ENCODE peak calls at places on chromosome 9, in five cellular contexts. Z is mesendoderm, S is H1, C is IMR-90, X is neuronal stem cell. I is an unnamed sample.
A peak's percentile ranks its signal among the peaks of the same experiment; 100 is the strongest.

GRCh38 chr9:96218821-96219614 is 83.0 kb downstream of the HSD17B3 start:
- DNase-seq in Z (no peak), S (no peak), C (no peak), X (no peak), I (peak; percentile 18)

GRCh38 chr9:91914937-91915336 is 35.1 kb downstream of the ROR2 start:
- DNase-seq in Z (no peak), S (no peak), C (no peak), X (no peak), I (no peak)

GRCh38 chr9:90095682-90096081 is 490.9 kb downstream of the GADD45G start:
- DNase-seq in Z (no peak), S (no peak), C (no peak), X (no peak), I (no peak)

GRCh38 chr9:95137587-95138145 is 179.8 kb downstream of the FANCC start:
- DNase-seq in Z (no peak), S (no peak), C (no peak), X (no peak), I (no peak)

GRCh38 chr9:137195525-137196220 is 4.9 kb downstream of the TPRN start:
- DNase-seq in Z (no peak), S (no peak), C (no peak), X (no peak), I (peak; percentile 10)

GRCh38 chr9:111728143-111728542 is 66.6 kb downstream of the SHOC1 start:
- DNase-seq in Z (no peak), S (no peak), C (peak; percentile 32), X (no peak), I (no peak)

GRCh38 chr9:94894111-94894699 is 167.7 kb downstream of the AOPEP start:
- DNase-seq in Z (no peak), S (no peak), C (no peak), X (no peak), I (no peak)

GRCh38 chr9:93013856-93014582 is 44.5 kb upstream of the SUSD3 start:
- DNase-seq in Z (no peak), S (no peak), C (no peak), X (no peak), I (no peak)

GRCh38 chr9:114025760-114026159 is 52.3 kb downstream of the AMBP start:
- DNase-seq in Z (no peak), S (no peak), C (no peak), X (no peak), I (no peak)

DNA sequence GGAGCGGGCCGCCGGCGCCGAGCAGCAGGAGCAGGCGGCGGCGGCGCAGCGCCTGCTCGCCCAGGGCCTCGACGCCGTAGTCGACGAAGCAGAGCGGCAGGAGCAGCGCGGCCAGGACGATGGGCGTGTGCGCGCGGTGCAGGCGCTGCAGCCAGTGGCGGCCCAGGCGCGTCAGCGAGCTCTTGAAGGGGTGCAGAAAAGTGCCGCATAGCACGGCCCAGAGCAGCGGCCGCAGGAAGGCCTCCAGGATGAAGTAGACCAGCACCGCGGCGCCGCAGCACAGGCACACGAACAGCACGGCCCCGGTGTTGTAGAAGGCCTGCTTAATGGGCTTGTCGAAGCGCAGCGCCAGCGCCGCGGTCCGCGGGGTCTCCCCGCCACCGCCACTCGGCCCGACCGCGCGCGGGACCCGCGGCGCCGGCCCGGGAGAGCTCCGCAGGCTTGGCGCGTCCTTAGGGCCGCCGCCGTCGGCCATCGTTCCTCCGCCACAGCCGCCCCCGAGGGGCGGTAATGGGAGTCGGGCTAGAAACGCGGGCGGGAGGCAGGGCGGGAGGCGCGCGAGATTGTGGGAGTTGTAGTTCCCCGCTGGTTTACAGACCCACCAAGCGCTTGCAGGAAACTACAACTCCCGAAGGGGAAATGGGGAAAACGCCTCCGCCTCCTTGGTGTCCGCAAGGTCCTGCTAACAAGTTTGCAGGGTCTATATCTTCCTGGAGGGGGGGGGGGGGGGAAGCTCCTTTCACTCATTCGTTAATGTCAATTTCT is at the start of gene TMEM245:
- DNase-seq in Z (peak; percentile 100), S (peak; percentile 97), C (peak; percentile 100), X (peak; percentile 96), I (peak; percentile 97)
- H3K36me3 ChIP-seq in Z (no peaks in the 10 kb centered on the region), S (no peaks in the 10 kb centered on the region), C (no peaks in the 10 kb centered on the region), X (no peaks in the 10 kb centered on the region), I (no peaks in the 10 kb centered on the region)

DNA sequence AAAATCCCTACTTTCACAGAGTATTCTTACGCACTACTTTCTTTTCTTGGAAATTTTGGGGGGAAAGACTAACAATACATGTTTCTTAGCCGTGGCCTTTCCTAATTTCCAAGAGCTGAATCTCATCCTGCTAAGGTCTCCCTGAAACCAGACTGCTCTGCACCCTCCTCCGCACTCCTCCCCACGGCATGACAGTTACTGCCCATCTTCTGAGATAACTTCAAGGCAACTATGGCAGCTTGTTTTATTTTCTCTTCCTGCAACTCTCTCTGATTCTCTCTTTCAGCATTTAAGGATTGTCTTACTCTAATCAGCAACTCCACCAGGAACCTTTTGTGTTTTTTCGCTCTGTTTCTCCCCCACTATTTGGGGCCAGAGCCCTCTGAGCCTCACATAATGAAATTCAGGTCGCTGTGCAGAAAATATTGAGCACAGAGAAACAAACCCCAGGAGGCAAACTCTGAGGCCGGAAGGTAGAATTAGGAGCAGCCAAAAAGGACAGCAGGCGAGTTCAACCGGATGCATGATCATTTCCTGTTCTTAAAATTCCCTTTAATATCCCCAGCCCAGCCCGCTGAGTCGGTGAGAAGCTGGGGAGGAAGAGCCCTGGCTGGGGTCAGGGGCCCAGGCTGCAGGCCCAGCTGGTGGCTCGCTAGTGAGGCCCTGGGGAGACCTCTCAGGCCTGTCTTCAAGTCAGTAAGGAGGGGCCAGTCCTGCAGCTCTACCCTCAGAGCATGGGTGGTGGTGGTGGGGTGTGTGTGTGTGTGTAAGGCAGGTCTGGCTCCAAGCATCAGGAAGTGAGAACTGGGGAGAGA is 213.6 kb upstream of the S1PR3 start:
- DNase-seq in Z (no peak), S (no peak), C (peak; percentile 60), X (no peak), I (no peak)
- H4K8ac ChIP-seq in Z (no peak overlapping the region), S (no peak overlapping the region), C (peak overlapping the region; percentile 55), X (no peak overlapping the region), I (peak overlapping the region; percentile 86)

DNA sequence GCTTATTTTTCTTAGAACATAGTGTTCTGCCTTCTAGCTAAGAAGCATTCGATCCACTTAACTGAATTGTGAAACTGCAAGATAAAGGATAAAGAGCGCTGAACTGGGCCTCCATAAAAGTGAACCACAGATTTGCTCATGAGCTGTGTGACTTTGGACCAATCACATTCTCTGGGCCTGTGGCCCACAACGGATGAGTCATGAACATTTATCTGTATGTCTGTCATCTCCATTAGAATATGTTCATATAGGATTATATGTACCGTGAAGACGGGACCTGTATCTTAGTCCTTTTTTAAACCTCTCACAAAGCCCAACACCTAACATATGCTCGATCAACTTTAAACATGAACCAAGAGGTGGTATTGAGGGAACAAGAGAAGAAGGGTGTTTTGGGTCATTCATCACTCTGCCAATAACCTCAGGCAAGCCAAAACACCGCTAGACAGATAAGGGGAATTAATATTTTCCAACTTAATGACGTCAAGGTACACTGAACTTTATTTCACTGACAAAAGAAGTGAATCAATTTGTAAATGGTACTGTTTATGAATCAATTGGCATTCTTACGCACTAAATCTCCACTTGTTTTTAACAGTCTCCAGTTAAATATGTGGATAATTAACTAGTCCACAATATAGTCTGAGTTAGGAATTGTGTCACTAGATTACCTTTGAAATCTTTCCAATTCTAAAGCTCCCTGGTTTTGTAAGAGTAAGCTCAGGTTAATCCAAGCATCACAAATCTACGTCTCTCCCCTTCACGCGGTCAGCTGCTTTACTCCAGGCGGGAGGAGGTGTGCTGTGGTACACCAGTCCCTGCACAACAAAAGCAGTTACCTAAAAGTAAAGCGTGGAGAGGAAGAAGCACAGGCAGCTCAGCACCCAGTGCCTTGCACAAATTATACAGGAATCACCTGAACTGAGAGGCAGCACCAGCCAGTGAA is 1.6 kb downstream of the TMEM245 start:
- DNase-seq in Z (no peak), S (no peak), C (peak; percentile 89), X (no peak), I (peak; percentile 38)
- H3K23ac ChIP-seq in Z (no peak overlapping the region), S (no peak overlapping the region), C (peak overlapping the region; percentile 84), X (no peak overlapping the region), I (no peak overlapping the region)

GRCh38 chr9:132901859-132902831 is 23.4 kb downstream of the SPACA9 start:
- DNase-seq in Z (peak; percentile 90), S (peak; percentile 54), C (peak; percentile 83), X (peak; percentile 76), I (peak; percentile 96)

GRCh38 chr9:132898043-132898442 is 19.3 kb downstream of the SPACA9 start:
- DNase-seq in Z (no peak), S (no peak), C (no peak), X (no peak), I (no peak)

GRCh38 chr9:132905726-132906125 is 27.0 kb downstream of the SPACA9 start:
- DNase-seq in Z (no peak), S (no peak), C (no peak), X (no peak), I (peak; percentile 93)

GRCh38 chr9:132908635-132909034 is 29.9 kb downstream of the SPACA9 start:
- DNase-seq in Z (no peak), S (no peak), C (no peak), X (no peak), I (no peak)

GRCh38 chr9:132903574-132904495 is 25.1 kb downstream of the SPACA9 start:
- DNase-seq in Z (peak; percentile 39), S (peak; percentile 9), C (no peak), X (no peak), I (no peak)
- H3K36me3 ChIP-seq in Z (peaks cover 4% of the 10 kb centered on the region), S (peaks cover 16% of the 10 kb centered on the region), C (peaks cover 49% of the 10 kb centered on the region), X (peaks cover 29% of the 10 kb centered on the region), I (peaks cover 33% of the 10 kb centered on the region)

GRCh38 chr9:129671065-129671464 is 5.6 kb downstream of the PRRX2 start:
- DNase-seq in Z (no peak), S (no peak), C (no peak), X (no peak), I (no peak)

GRCh38 chr9:129667850-129668249 is 2.4 kb downstream of the PRRX2 start:
- DNase-seq in Z (no peak), S (no peak), C (no peak), X (no peak), I (no peak)

GRCh38 chr9:129671519-129671918 is 6.1 kb downstream of the PRRX2 start:
- DNase-seq in Z (no peak), S (no peak), C (peak; percentile 19), X (no peak), I (no peak)

GRCh38 chr9:129669141-129669718 is 3.8 kb downstream of the PRRX2 start:
- DNase-seq in Z (no peak), S (no peak), C (peak; percentile 91), X (no peak), I (no peak)

DNA sequence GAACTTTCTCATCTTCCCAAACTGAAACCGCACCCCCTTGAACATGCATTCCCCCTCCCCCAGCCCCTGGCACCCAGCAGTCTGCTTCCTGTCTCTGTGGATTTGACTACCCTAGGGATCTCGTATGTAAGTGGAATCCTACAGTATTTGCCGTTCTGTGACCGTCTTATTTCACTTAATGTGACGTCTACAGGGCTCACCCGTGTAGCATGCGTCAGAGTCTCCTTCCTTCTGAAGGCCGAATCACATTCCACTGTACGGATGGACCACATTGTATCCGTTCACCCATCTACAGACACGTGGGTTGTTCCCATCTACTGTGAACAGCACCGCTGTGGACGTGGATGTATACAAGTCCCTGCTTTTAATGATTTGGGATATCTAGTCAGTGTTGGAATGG is 4.5 kb downstream of the PRRX2 start:
- DNase-seq in Z (no peak), S (no peak), C (no peak), X (no peak), I (no peak)
- H4K8ac ChIP-seq in Z (no peak overlapping the region), S (no peak overlapping the region), C (no peak overlapping the region), X (no peak overlapping the region), I (no peak overlapping the region)

GRCh38 chr9:77834898-77835505 is 186.9 kb upstream of the GNA14 start:
- DNase-seq in Z (no peak), S (no peak), C (no peak), X (no peak), I (no peak)
- H3K23ac ChIP-seq in Z (no peak overlapping the region), S (peak overlapping the region; percentile 83), C (no peak overlapping the region), X (no peak overlapping the region), I (peak overlapping the region; percentile 25)

GRCh38 chr9:124377985-124378384 is 37.3 kb downstream of the PSMB7 start:
- DNase-seq in Z (no peak), S (no peak), C (no peak), X (no peak), I (no peak)
- H3K36me3 ChIP-seq in Z (peaks cover 3% of the 10 kb centered on the region), S (no peaks in the 10 kb centered on the region), C (peaks cover 21% of the 10 kb centered on the region), X (peaks cover 2% of the 10 kb centered on the region), I (peaks cover 18% of the 10 kb centered on the region)

GRCh38 chr9:107784235-107784958 is 294.8 kb upstream of the KLF4 start:
- DNase-seq in Z (peak; percentile 34), S (no peak), C (peak; percentile 88), X (no peak), I (peak; percentile 92)
- H4K8ac ChIP-seq in Z (no peak overlapping the region), S (no peak overlapping the region), C (no peak overlapping the region), X (no peak overlapping the region), I (peak overlapping the region; percentile 20)

I was measured in trophoblast cell.